ENCODE peak calls at places on chromosome 3, in eight cellular contexts. U is body of pancreas; D is AG04450; M is CD8-positive, alpha-beta memory T cell; P is A549; H is esophagus muscularis mucosa; Y is sigmoid colon; K is psoas muscle. J is an unnamed sample.

GRCh38 chr3:175818811-175819464 is 959.8 kb downstream of the NAALADL2 start:
- DNase-seq in H (no peak), P (no peak), M (no peak), U (no peak), K (no peak), Y (no peak), D (no peak), J (no peak)

GRCh38 chr3:46700772-46701171 is 420 bp upstream of the TMIE start:
- DNase-seq in Y (no peak), D (no peak), H (no peak), U (peak), K (peak), P (no peak), M (no peak), J (no peak)

GRCh38 chr3:182241777-182242556 is 530.2 kb downstream of the SOX2 start:
- DNase-seq in D (no peak), M (no peak), K (peak), P (no peak), H (no peak), Y (peak), U (peak), J (peak)

GRCh38 chr3:115581347-115582135 is 41.8 kb upstream of the GAP43 start:
- DNase-seq in Y (no peak), M (no peak), P (no peak), H (no peak), D (no peak), U (peak), K (peak), J (peak)

GRCh38 chr3:22969276-22969675 is 233.9 kb upstream of the UBE2E2 start:
- DNase-seq in H (no peak), M (no peak), D (no peak), U (no peak), Y (no peak), K (no peak), P (no peak), J (no peak)

GRCh38 chr3:191412764-191413163 is 48.2 kb upstream of the PYDC2 start:
- DNase-seq in M (no peak), D (peak), P (no peak), K (no peak), H (no peak), U (no peak), Y (no peak), J (peak)

GRCh38 chr3:100029689-100030088 is 84.6 kb downstream of the FILIP1L start:
- DNase-seq in P (no peak), U (no peak), K (no peak), M (no peak), H (no peak), Y (no peak), D (no peak), J (no peak)

GRCh38 chr3:32200991-32201758 is 37.3 kb upstream of the CMTM8 start:
- DNase-seq in M (no peak), H (no peak), Y (no peak), D (no peak), P (no peak), K (peak), U (no peak), J (no peak)

GRCh38 chr3:66153961-66154923 is 66.6 kb upstream of the SLC25A26 start:
- DNase-seq in P (no peak), Y (no peak), H (no peak), D (no peak), U (no peak), M (no peak), K (no peak), J (peak)

GRCh38 chr3:152377184-152377570 is 108.4 kb downstream of the MBNL1 start:
- DNase-seq in P (no peak), Y (no peak), K (no peak), H (no peak), D (no peak), U (no peak), M (no peak), J (no peak)
- H3K4me3 ChIP-seq in P (peak), Y (no peak), K (peak), H (no peak), D (no peak), U (no peak), M (no peak), J (no peak)

GRCh38 chr3:137765310-137766033 is 1.4 kb downstream of the SOX14 start:
- DNase-seq in K (no peak), U (no peak), D (no peak), P (no peak), M (no peak), Y (no peak), H (peak), J (no peak)

GRCh38 chr3:137764001-137764433 is at the start of gene SOX14:
- DNase-seq in K (no peak), U (peak), P (no peak), D (no peak), M (no peak), H (peak), Y (no peak), J (no peak)

GRCh38 chr3:137766069-137766960 is 2.2 kb downstream of the SOX14 start:
- DNase-seq in Y (no peak), D (no peak), H (peak), P (no peak), U (no peak), M (no peak), K (no peak), J (no peak)

GRCh38 chr3:137763594-137763938 is 549 bp upstream of the SOX14 start:
- DNase-seq in M (no peak), D (no peak), H (no peak), Y (no peak), P (no peak), K (no peak), U (no peak), J (no peak)

GRCh38 chr3:137764563-137765309 is 621 bp downstream of the SOX14 start:
- DNase-seq in P (no peak), U (no peak), H (no peak), M (no peak), Y (no peak), D (no peak), K (no peak), J (no peak)
- H3K4me3 ChIP-seq in P (no peak), U (no peak), H (peak), M (no peak), Y (no peak), D (no peak), K (no peak), J (no peak)

GRCh38 chr3:194067949-194068362 is 68.0 kb upstream of the HES1 start:
- DNase-seq in P (no peak), K (no peak), Y (no peak), D (no peak), U (no peak), H (no peak), M (no peak), J (no peak)

GRCh38 chr3:194072097-194072428 is 63.9 kb upstream of the HES1 start:
- DNase-seq in H (no peak), D (no peak), P (no peak), M (no peak), U (no peak), Y (no peak), K (no peak), J (peak)

GRCh38 chr3:194069421-194070219 is 66.3 kb upstream of the HES1 start:
- DNase-seq in U (no peak), Y (no peak), D (no peak), H (no peak), M (no peak), P (no peak), K (no peak), J (no peak)

GRCh38 chr3:194070634-194071409 is 65.1 kb upstream of the HES1 start:
- DNase-seq in M (peak), P (peak), H (no peak), Y (peak), U (peak), K (peak), D (peak), J (peak)

GRCh38 chr3:194070220-194070633 is 65.7 kb upstream of the HES1 start:
- DNase-seq in D (no peak), M (no peak), U (peak), Y (no peak), K (no peak), H (no peak), P (no peak), J (no peak)
- H3K4me3 ChIP-seq in D (peak), M (no peak), U (no peak), Y (peak), K (peak), H (peak), P (peak), J (peak)

GRCh38 chr3:71130516-71131384 is 452.8 kb downstream of the FOXP1 start:
- DNase-seq in D (peak), U (peak), Y (peak), K (no peak), H (peak), M (peak), P (peak), J (peak)

GRCh38 chr3:71133874-71134273 is 449.7 kb downstream of the FOXP1 start:
- DNase-seq in P (no peak), U (no peak), D (no peak), H (no peak), Y (no peak), K (no peak), M (no peak), J (no peak)

GRCh38 chr3:71132995-71133730 is 450.4 kb downstream of the FOXP1 start:
- DNase-seq in U (peak), K (no peak), Y (no peak), P (no peak), D (no peak), M (no peak), H (no peak), J (no peak)

GRCh38 chr3:71131385-71131871 is 452.1 kb downstream of the FOXP1 start:
- DNase-seq in K (no peak), D (no peak), U (no peak), P (no peak), H (no peak), Y (no peak), M (no peak), J (peak)

DNA sequence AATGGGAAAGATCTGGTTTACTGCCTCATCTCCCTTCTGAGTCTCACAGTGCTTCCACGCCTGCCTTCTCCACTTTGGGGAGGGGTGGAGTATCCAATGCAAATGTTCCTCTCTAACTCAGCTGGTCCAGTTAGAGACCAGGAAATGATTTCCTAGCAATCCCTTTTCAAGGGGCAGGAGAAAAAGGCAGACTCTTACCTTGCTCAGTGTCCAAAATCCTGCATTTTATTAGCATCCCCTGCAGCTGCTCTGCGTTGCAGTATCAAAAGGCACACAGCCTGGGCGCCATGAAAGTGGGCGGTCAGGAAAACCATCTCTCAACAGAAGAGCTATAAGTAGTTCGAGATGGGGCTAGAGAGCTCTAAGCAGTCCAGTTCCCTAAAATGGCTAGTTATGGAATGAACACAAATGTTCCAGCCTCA is 451.6 kb downstream of the FOXP1 start:
- DNase-seq in K (no peak), M (no peak), P (no peak), U (peak), H (no peak), D (no peak), Y (no peak), J (no peak)
- H3K4me3 ChIP-seq in K (peak), M (peak), P (no peak), U (no peak), H (peak), D (no peak), Y (peak), J (no peak)

DNA sequence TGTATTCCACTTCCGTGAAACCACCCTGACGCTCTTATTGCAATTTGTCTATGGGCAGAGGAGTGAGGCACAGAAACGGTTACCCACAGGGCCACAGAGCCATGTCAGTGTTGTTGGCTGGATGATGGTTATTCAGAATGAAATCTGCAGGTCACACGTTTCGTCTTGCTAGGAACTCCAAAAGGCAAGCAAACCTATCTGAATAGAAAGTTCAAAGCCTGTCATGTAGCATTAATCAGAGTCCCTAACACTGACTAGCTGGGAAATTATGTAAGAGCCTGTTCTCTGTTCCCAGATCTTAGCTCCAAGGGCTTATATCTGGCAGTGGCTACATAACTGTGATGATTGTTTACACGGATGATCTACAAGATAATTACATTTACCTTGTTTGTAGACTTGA is 1.3 kb downstream of the SYNPR start:
- DNase-seq in M (no peak), Y (no peak), D (no peak), P (no peak), H (no peak), U (no peak), K (no peak), J (no peak)
- H3K4me3 ChIP-seq in M (no peak), Y (no peak), D (no peak), P (no peak), H (no peak), U (no peak), K (no peak), J (no peak)